ENCODE peak calls at places on chromosomes 16 and 17, in eight cellular contexts. O, M, S, G, E, X, U and I are unnamed samples.

GRCh38 chr17:55672585-55673501 is 49.8 kb downstream of the TMEM100 start:
- DNase-seq in X (no peak), O (no peak), E (no peak), G (no peak), M (no peak), S (no peak), U (no peak), I (no peak)

GRCh38 chr17:56754523-56755208 is 79.1 kb downstream of the C17orf67 start:
- DNase-seq in M (no peak), O (no peak), G (no peak), E (peak; percentile 11), U (no peak), S (no peak), X (peak; percentile 33), I (no peak)

GRCh38 chr17:47223007-47223406 is 13.9 kb downstream of the MYL4 start:
- DNase-seq in S (no peak), O (no peak), M (no peak), E (no peak), X (no peak), G (no peak), U (no peak), I (no peak)

GRCh38 chr16:56289412-56289811 is 98.1 kb downstream of the GNAO1 start:
- DNase-seq in E (no peak), X (no peak), G (no peak), M (no peak), U (no peak), S (no peak), O (no peak), I (no peak)

GRCh38 chr17:42347198-42347597 is 41.0 kb downstream of the STAT3 start:
- DNase-seq in U (no peak), E (no peak), O (no peak), X (no peak), G (no peak), S (no peak), M (no peak), I (no peak)

GRCh38 chr16:50303041-50303604 is 36.8 kb downstream of the ADCY7 start:
- DNase-seq in E (no peak), U (no peak), O (no peak), G (no peak), S (no peak), M (no peak), X (no peak), I (no peak)

GRCh38 chr16:14302399-14303181 is 231.5 kb downstream of the MRTFB start:
- DNase-seq in G (no peak), M (peak; percentile 50), S (no peak), U (no peak), E (peak; percentile 45), X (no peak), O (peak; percentile 37), I (peak; percentile 51)

GRCh38 chr16:12208341-12209035 is 232.0 kb downstream of the SNX29 start:
- DNase-seq in O (no peak), G (no peak), X (no peak), E (no peak), S (no peak), U (no peak), M (no peak), I (no peak)

GRCh38 chr16:85564277-85565051 is 48.7 kb upstream of the GSE1 start:
- DNase-seq in S (no peak), M (no peak), X (no peak), O (no peak), G (no peak), E (no peak), U (no peak), I (no peak)

GRCh38 chr16:8674413-8675022 is at the start of gene ABAT:
- DNase-seq in X (peak; percentile 92), G (peak; percentile 45), U (peak; percentile 80), E (peak; percentile 82), S (peak; percentile 78), M (peak; percentile 99), O (peak; percentile 92), I (peak; percentile 95)

GRCh38 chr16:27994686-27995085 is 68.8 kb downstream of the GSG1L start:
- DNase-seq in X (no peak), E (no peak), O (no peak), S (no peak), G (no peak), M (no peak), U (no peak), I (no peak)

GRCh38 chr16:71895679-71896385 is 501 bp downstream of the IST1 start:
- DNase-seq in X (no peak), E (peak; percentile 50), G (no peak), M (no peak), O (peak; percentile 50), U (no peak), S (no peak), I (no peak)

GRCh38 chr16:88956546-88957455 is 20.2 kb downstream of the CBFA2T3 start:
- DNase-seq in G (no peak), M (no peak), S (no peak), X (peak; percentile 32), O (peak; percentile 6), U (no peak), E (no peak), I (no peak)

GRCh38 chr16:54143934-54144333 is 142.7 kb downstream of the IRX3 start:
- DNase-seq in M (no peak), X (no peak), G (no peak), U (no peak), O (no peak), S (no peak), E (no peak), I (no peak)

GRCh38 chr17:15119928-15120327 is 145.2 kb downstream of the PMP22 start:
- DNase-seq in G (no peak), S (no peak), U (no peak), X (no peak), O (no peak), M (no peak), E (no peak), I (no peak)

GRCh38 chr17:60640503-60640902 is 37.1 kb upstream of the BCAS3 start:
- DNase-seq in X (no peak), S (no peak), O (no peak), E (no peak), G (no peak), M (no peak), U (no peak), I (no peak)

GRCh38 chr17:45440161-45440859 is 7.6 kb upstream of the ARHGAP27 start:
- DNase-seq in E (no peak), G (no peak), U (no peak), X (no peak), M (no peak), O (no peak), S (no peak), I (no peak)

GRCh38 chr17:7179317-7180254 is at the start of gene ASGR1:
- DNase-seq in M (no peak), G (no peak), U (no peak), S (no peak), E (no peak), X (no peak), O (no peak), I (no peak)

GRCh38 chr17:30278032-30278431 is 13.7 kb downstream of the BLMH start:
- DNase-seq in G (no peak), S (no peak), O (no peak), U (no peak), E (peak; percentile 23), X (no peak), M (no peak), I (no peak)

GRCh38 chr16:85423186-85423550 is 190.0 kb upstream of the GSE1 start:
- DNase-seq in G (no peak), O (no peak), M (no peak), E (peak; percentile 2), X (no peak), S (peak; percentile 15), U (no peak), I (no peak)

GRCh38 chr17:79180358-79181005 is 105.9 kb downstream of the ENGASE start:
- DNase-seq in O (no peak), G (no peak), X (no peak), U (no peak), E (no peak), M (no peak), S (no peak), I (no peak)

GRCh38 chr16:73713817-73714495 is 582.7 kb upstream of the PSMD7 start:
- DNase-seq in G (no peak), S (no peak), U (no peak), O (peak; percentile 15), M (peak; percentile 18), X (no peak), E (peak; percentile 65), I (no peak)

GRCh38 chr16:8959921-8960787 is 3.6 kb downstream of the USP7 start:
- DNase-seq in S (no peak), X (peak; percentile 44), O (no peak), U (no peak), E (no peak), M (no peak), G (no peak), I (peak; percentile 38)